ENCODE peak calls at places on chromosome 17, in four cellular contexts. One of them, this sample, is unnamed.

GRCh38 chr17:66542967-66543525 is 240.6 kb downstream of the PRKCA start:
- DNase-seq in HepG2: peak
- DNase-seq in GM12878: no peak
- DNase-seq in K562: no peak
- DNase-seq in this sample: no peak

GRCh38 chr17:74833501-74834361 is 26.0 kb downstream of the GRIN2C start:
- DNase-seq in HepG2: no peak
- DNase-seq in K562: no peak
- DNase-seq in GM12878: no peak
- DNase-seq in this sample: no peak

GRCh38 chr17:39096435-39097158 is 54.8 kb downstream of the PLXDC1 start:
- DNase-seq in K562: no peak
- DNase-seq in HepG2: no peak
- DNase-seq in GM12878: no peak
- DNase-seq in this sample: no peak

GRCh38 chr17:51184124-51184523 is 17.9 kb downstream of the NME2 start:
- DNase-seq in GM12878: no peak
- DNase-seq in K562: no peak
- DNase-seq in HepG2: no peak
- DNase-seq in this sample: no peak

GRCh38 chr17:74213897-74214386 is 571 bp downstream of the TTYH2 start:
- DNase-seq in HepG2: no peak
- DNase-seq in GM12878: no peak
- DNase-seq in K562: no peak
- DNase-seq in this sample: no peak

GRCh38 chr17:38322156-38322779 is 21.5 kb downstream of the GPR179 start:
- DNase-seq in HepG2: peak
- DNase-seq in GM12878: no peak
- DNase-seq in K562: peak
- DNase-seq in this sample: peak

GRCh38 chr17:49254066-49254465 is 23.5 kb upstream of the PHOSPHO1 start:
- DNase-seq in GM12878: no peak
- DNase-seq in HepG2: no peak
- DNase-seq in K562: no peak
- DNase-seq in this sample: no peak

GRCh38 chr17:21042434-21043295 is at the start of gene USP22:
- DNase-seq in GM12878: no peak
- DNase-seq in HepG2: no peak
- DNase-seq in K562: no peak
- DNase-seq in this sample: peak

GRCh38 chr17:7250655-7251329 is 742 bp downstream of the CTDNEP1 start:
- DNase-seq in HepG2: no peak
- DNase-seq in GM12878: no peak
- DNase-seq in K562: no peak
- DNase-seq in this sample: no peak

GRCh38 chr17:15348030-15348429 is 6.6 kb upstream of the TEKT3 start:
- DNase-seq in HepG2: no peak
- DNase-seq in GM12878: no peak
- DNase-seq in K562: no peak
- DNase-seq in this sample: no peak

GRCh38 chr17:11412653-11413052 is 171.6 kb downstream of the SHISA6 start:
- DNase-seq in GM12878: no peak
- DNase-seq in K562: no peak
- DNase-seq in HepG2: no peak
- DNase-seq in this sample: no peak

GRCh38 chr17:72684405-72685020 is 408.0 kb downstream of the SLC39A11 start:
- DNase-seq in HepG2: peak
- DNase-seq in GM12878: no peak
- DNase-seq in K562: no peak
- DNase-seq in this sample: no peak

GRCh38 chr17:67542219-67543114 is 165.4 kb downstream of the PITPNC1 start:
- DNase-seq in GM12878: no peak
- DNase-seq in HepG2: no peak
- DNase-seq in K562: no peak
- DNase-seq in this sample: no peak

GRCh38 chr17:26766743-26767142 is 527.2 kb upstream of the WSB1 start:
- DNase-seq in GM12878: no peak
- DNase-seq in K562: no peak
- DNase-seq in HepG2: no peak
- DNase-seq in this sample: no peak

GRCh38 chr17:13346996-13347762 is 254.6 kb downstream of the HS3ST3A1 start:
- DNase-seq in K562: peak
- DNase-seq in HepG2: peak
- DNase-seq in GM12878: no peak
- DNase-seq in this sample: no peak

GRCh38 chr17:13204607-13205237 is 186.9 kb upstream of the ELAC2 start:
- DNase-seq in HepG2: no peak
- DNase-seq in GM12878: no peak
- DNase-seq in K562: no peak
- DNase-seq in this sample: peak

GRCh38 chr17:2179615-2180295 is 123.8 kb downstream of the SMG6 start:
- DNase-seq in HepG2: no peak
- DNase-seq in GM12878: no peak
- DNase-seq in K562: no peak
- DNase-seq in this sample: no peak

GRCh38 chr17:31738067-31738466 is 121.0 kb downstream of the COPRS start:
- DNase-seq in K562: no peak
- DNase-seq in GM12878: no peak
- DNase-seq in HepG2: no peak
- DNase-seq in this sample: no peak
- TF ChIP-seq FOXK2 in K562: no peak
- TF ChIP-seq FOXK2 in GM12878: no peak
- TF ChIP-seq FOXK2 in HepG2: no peak
- TF ChIP-seq FOXK2 in this sample: no peak

DNA sequence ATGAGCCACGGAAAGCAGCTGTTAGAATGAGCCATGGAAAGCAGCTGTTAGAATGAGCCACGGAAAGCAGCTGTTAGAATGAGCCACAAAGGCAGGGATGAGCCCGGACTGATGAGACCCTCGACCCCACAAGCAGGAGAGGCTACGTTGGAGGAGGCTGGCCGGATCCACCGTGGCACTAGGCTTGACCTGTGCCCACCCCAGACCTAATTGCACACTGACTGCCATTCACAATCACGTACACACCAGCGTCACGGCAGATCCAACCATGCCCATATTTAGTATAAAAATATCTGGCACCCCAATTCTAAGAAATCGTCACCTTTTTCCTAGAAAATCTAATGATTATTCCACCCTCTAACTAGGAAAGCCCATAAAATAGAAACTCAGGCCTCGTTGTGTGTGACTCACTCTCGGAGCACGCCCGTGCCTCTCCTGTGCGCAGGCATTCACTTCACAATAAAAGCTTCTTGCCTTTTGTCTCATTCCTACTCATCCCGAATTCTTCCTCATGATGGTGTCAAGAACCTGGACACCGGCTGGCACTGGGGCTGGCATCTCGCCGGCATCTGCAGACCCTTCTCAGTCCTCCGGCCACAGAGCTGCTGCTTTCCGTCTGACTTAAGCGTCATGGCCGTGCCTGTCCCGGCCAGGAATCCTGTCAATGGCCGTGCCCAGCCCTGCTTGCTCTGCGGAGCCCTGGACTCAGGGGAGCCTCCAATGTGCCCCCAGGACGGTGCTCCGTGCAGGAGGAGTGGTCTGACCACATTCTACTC is 5.5 kb upstream of the SECTM1 start:
- DNase-seq in K562: peak
- DNase-seq in HepG2: no peak
- DNase-seq in GM12878: no peak
- DNase-seq in this sample: no peak
- TF ChIP-seq FOXK2 in K562: peak
- TF ChIP-seq FOXK2 in HepG2: no peak
- TF ChIP-seq FOXK2 in GM12878: no peak
- TF ChIP-seq FOXK2 in this sample: no peak

DNA sequence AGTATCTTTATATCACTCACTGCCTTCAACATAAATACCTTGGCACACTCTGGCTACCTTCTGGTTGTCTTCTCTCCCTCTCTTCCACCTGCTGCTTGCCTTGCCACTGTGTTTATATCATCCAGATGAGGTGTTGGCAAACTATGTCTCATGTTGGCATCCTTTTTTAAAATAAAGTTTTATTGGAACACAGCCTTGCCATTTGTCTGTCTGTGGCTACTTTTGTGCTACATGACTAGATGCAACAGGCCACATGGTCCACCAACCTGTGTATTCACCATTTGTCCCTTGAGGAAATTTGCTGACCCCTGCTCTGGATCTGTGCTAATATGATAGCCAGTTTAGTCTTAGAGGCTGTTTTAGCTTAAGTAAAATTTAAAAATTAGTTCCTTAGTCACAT is 36.8 kb downstream of the NSRP1 start:
- DNase-seq in HepG2: no peak
- DNase-seq in K562: no peak
- DNase-seq in GM12878: no peak
- DNase-seq in this sample: no peak
- TF ChIP-seq FOXK2 in HepG2: no peak
- TF ChIP-seq FOXK2 in K562: no peak
- TF ChIP-seq FOXK2 in GM12878: no peak
- TF ChIP-seq FOXK2 in this sample: no peak

DNA sequence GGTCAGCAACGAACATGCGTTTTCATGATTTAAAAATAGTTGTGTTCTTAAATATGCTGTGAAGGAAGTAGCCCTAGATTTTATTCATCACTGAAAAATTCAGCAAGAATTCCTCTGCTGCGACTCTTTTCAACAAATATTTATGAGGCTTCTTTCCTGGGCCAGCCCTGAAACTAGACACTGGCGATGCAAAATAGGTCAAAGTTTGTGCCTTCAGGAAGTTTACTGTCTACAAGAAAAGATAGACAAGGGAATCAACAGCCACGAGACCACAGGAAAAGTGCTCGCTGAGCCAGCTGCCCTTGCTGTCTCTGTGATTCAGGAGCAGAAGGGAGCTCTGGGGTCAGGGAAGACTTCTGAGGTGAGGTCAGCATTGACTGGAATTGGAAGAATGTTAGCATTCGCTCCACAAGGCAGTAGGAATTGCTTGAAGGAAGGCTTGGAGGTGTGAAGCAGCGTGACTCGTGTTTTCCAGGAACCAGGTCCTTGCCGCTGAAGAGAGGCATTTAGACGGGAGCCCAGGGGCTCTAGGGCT is 1.9 kb upstream of the RPL26 start:
- DNase-seq in GM12878: no peak
- DNase-seq in K562: peak
- DNase-seq in HepG2: no peak
- DNase-seq in this sample: no peak
- TF ChIP-seq FOXK2 in GM12878: no peak
- TF ChIP-seq FOXK2 in K562: no peak
- TF ChIP-seq FOXK2 in HepG2: no peak
- TF ChIP-seq FOXK2 in this sample: no peak

DNA sequence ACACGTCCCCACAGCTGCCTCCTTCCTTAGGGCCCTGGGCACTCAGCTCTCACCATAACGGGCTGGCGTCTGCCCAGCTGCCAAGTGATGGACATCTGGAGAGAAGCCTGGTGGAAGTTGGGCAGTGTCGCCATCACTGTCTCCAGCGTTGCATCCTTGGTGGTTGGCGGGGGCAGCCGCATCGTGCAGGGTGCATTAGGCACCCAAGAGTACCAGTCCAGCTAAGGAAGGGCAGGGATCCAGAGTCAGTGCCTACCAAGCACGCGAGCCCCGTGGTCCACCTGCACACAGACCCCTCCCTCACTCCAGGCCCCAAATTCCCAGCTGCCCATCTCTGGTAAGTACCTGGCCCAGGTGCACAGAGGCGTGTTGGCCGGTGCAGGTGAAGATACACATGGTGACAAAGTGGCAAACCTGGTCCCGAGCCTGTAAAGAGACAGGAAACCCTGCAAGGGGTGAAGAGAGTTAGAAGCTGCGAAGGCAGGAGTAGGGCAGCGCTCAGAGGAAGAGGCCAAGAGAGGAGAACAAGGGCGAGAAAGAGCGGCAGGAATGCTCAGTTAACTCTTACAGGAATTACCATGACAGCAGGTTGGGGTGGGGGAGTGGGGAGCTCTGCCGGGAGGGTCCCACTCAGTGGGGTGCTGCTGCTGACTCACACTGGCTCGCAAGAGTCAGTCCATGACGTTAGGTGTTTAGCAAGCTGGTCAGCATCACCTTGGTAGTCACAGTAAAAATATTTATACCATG is 9.5 kb downstream of the ALOX15 start:
- DNase-seq in GM12878: no peak
- DNase-seq in K562: no peak
- DNase-seq in HepG2: no peak
- DNase-seq in this sample: no peak
- TF ChIP-seq FOXK2 in GM12878: no peak
- TF ChIP-seq FOXK2 in K562: no peak
- TF ChIP-seq FOXK2 in HepG2: no peak
- TF ChIP-seq FOXK2 in this sample: no peak

GRCh38 chr17:80995131-80995530 is 3.5 kb downstream of the CHMP6 start:
- DNase-seq in GM12878: no peak
- DNase-seq in K562: no peak
- DNase-seq in HepG2: no peak
- DNase-seq in this sample: no peak

GRCh38 chr17:80999224-81000088 is 7.8 kb downstream of the CHMP6 start:
- DNase-seq in GM12878: no peak
- DNase-seq in K562: no peak
- DNase-seq in HepG2: no peak
- DNase-seq in this sample: no peak

GRCh38 chr17:80997471-80998387 is 6.1 kb downstream of the CHMP6 start:
- DNase-seq in GM12878: no peak
- DNase-seq in K562: no peak
- DNase-seq in HepG2: no peak
- DNase-seq in this sample: no peak

GRCh38 chr17:80998388-80999223 is 7.0 kb downstream of the CHMP6 start:
- DNase-seq in K562: no peak
- DNase-seq in GM12878: no peak
- DNase-seq in HepG2: no peak
- DNase-seq in this sample: no peak

GRCh38 chr17:80996422-80997305 is 5.0 kb downstream of the CHMP6 start:
- DNase-seq in HepG2: no peak
- DNase-seq in K562: no peak
- DNase-seq in GM12878: no peak
- DNase-seq in this sample: no peak
- TF ChIP-seq FOXK2 in HepG2: no peak
- TF ChIP-seq FOXK2 in K562: no peak
- TF ChIP-seq FOXK2 in GM12878: no peak
- TF ChIP-seq FOXK2 in this sample: no peak

GRCh38 chr17:63477471-63478440 is 895 bp downstream of the ACE start:
- DNase-seq in K562: no peak
- DNase-seq in HepG2: no peak
- DNase-seq in GM12878: no peak
- DNase-seq in this sample: no peak
- TF ChIP-seq FOXK2 in K562: no peak
- TF ChIP-seq FOXK2 in HepG2: no peak
- TF ChIP-seq FOXK2 in GM12878: no peak
- TF ChIP-seq FOXK2 in this sample: no peak